ENCODE peak calls at places on chromosomes 16 and 17, in nine cellular contexts. One of them, this sample, is unnamed.

GRCh38 chr17:38395090-38395489 is 33.2 kb upstream of the ARHGAP23 start:
- DNase-seq in COR-L47: no peak
- DNase-seq in non-pigmented ciliary epithelial cell: no peak
- DNase-seq in DMS 273 treated with DMSO at 0.1 percent for 48 hours: no peak
- DNase-seq in epithelial cell of esophagus: no peak
- DNase-seq in AG09309: no peak
- DNase-seq in activated CD4-positive, alpha-beta T cell treated with anti-CD3 and anti-CD28 coated beads for 36 hours: no peak
- DNase-seq in NCI-H1436: no peak
- DNase-seq in RPMI8226: no peak
- DNase-seq in this sample: no peak

GRCh38 chr16:56673916-56674315 is 4.3 kb downstream of the MT1H start:
- DNase-seq in COR-L47: no peak
- DNase-seq in non-pigmented ciliary epithelial cell: no peak
- DNase-seq in DMS 273 treated with DMSO at 0.1 percent for 48 hours: no peak
- DNase-seq in epithelial cell of esophagus: peak
- DNase-seq in AG09309: no peak
- DNase-seq in activated CD4-positive, alpha-beta T cell treated with anti-CD3 and anti-CD28 coated beads for 36 hours: peak
- DNase-seq in NCI-H1436: no peak
- DNase-seq in RPMI8226: peak
- DNase-seq in this sample: no peak

GRCh38 chr17:28320215-28321061 is 1.4 kb downstream of the TMEM97 start:
- DNase-seq in COR-L47: no peak
- DNase-seq in non-pigmented ciliary epithelial cell: no peak
- DNase-seq in DMS 273 treated with DMSO at 0.1 percent for 48 hours: no peak
- DNase-seq in epithelial cell of esophagus: no peak
- DNase-seq in AG09309: no peak
- DNase-seq in activated CD4-positive, alpha-beta T cell treated with anti-CD3 and anti-CD28 coated beads for 36 hours: no peak
- DNase-seq in NCI-H1436: no peak
- DNase-seq in RPMI8226: no peak
- DNase-seq in this sample: no peak

GRCh38 chr16:54430491-54431030 is 144.0 kb upstream of the IRX3 start:
- DNase-seq in COR-L47: no peak
- DNase-seq in non-pigmented ciliary epithelial cell: peak
- DNase-seq in DMS 273 treated with DMSO at 0.1 percent for 48 hours: no peak
- DNase-seq in epithelial cell of esophagus: no peak
- DNase-seq in AG09309: peak
- DNase-seq in activated CD4-positive, alpha-beta T cell treated with anti-CD3 and anti-CD28 coated beads for 36 hours: no peak
- DNase-seq in NCI-H1436: no peak
- DNase-seq in RPMI8226: no peak
- DNase-seq in this sample: no peak

GRCh38 chr17:9386401-9386800 is 189.2 kb downstream of the STX8 start:
- DNase-seq in COR-L47: no peak
- DNase-seq in non-pigmented ciliary epithelial cell: no peak
- DNase-seq in DMS 273 treated with DMSO at 0.1 percent for 48 hours: no peak
- DNase-seq in epithelial cell of esophagus: peak
- DNase-seq in AG09309: no peak
- DNase-seq in activated CD4-positive, alpha-beta T cell treated with anti-CD3 and anti-CD28 coated beads for 36 hours: no peak
- DNase-seq in NCI-H1436: no peak
- DNase-seq in RPMI8226: no peak
- DNase-seq in this sample: no peak

GRCh38 chr16:57186630-57187507 is 740 bp downstream of the RSPRY1 start:
- DNase-seq in COR-L47: no peak
- DNase-seq in non-pigmented ciliary epithelial cell: no peak
- DNase-seq in DMS 273 treated with DMSO at 0.1 percent for 48 hours: peak
- DNase-seq in epithelial cell of esophagus: peak
- DNase-seq in AG09309: no peak
- DNase-seq in activated CD4-positive, alpha-beta T cell treated with anti-CD3 and anti-CD28 coated beads for 36 hours: peak
- DNase-seq in NCI-H1436: no peak
- DNase-seq in RPMI8226: peak
- DNase-seq in this sample: no peak

GRCh38 chr17:59756236-59756818 is 48.9 kb downstream of the VMP1 start:
- DNase-seq in COR-L47: no peak
- DNase-seq in non-pigmented ciliary epithelial cell: peak
- DNase-seq in DMS 273 treated with DMSO at 0.1 percent for 48 hours: no peak
- DNase-seq in epithelial cell of esophagus: peak
- DNase-seq in AG09309: peak
- DNase-seq in activated CD4-positive, alpha-beta T cell treated with anti-CD3 and anti-CD28 coated beads for 36 hours: no peak
- DNase-seq in NCI-H1436: no peak
- DNase-seq in RPMI8226: no peak
- DNase-seq in this sample: no peak

GRCh38 chr16:13453325-13453724 is 466.6 kb upstream of the ERCC4 start:
- DNase-seq in COR-L47: no peak
- DNase-seq in non-pigmented ciliary epithelial cell: no peak
- DNase-seq in DMS 273 treated with DMSO at 0.1 percent for 48 hours: peak
- DNase-seq in epithelial cell of esophagus: peak
- DNase-seq in AG09309: no peak
- DNase-seq in activated CD4-positive, alpha-beta T cell treated with anti-CD3 and anti-CD28 coated beads for 36 hours: no peak
- DNase-seq in NCI-H1436: no peak
- DNase-seq in RPMI8226: peak
- DNase-seq in this sample: peak

GRCh38 chr17:56320443-56320842 is 167.2 kb downstream of the ANKFN1 start:
- DNase-seq in COR-L47: no peak
- DNase-seq in non-pigmented ciliary epithelial cell: no peak
- DNase-seq in DMS 273 treated with DMSO at 0.1 percent for 48 hours: no peak
- DNase-seq in epithelial cell of esophagus: no peak
- DNase-seq in AG09309: no peak
- DNase-seq in activated CD4-positive, alpha-beta T cell treated with anti-CD3 and anti-CD28 coated beads for 36 hours: no peak
- DNase-seq in NCI-H1436: no peak
- DNase-seq in RPMI8226: no peak
- DNase-seq in this sample: no peak

GRCh38 chr17:16975744-16976625 is 4.1 kb upstream of the TNFRSF13B start:
- DNase-seq in COR-L47: no peak
- DNase-seq in non-pigmented ciliary epithelial cell: no peak
- DNase-seq in DMS 273 treated with DMSO at 0.1 percent for 48 hours: no peak
- DNase-seq in epithelial cell of esophagus: no peak
- DNase-seq in AG09309: no peak
- DNase-seq in activated CD4-positive, alpha-beta T cell treated with anti-CD3 and anti-CD28 coated beads for 36 hours: no peak
- DNase-seq in NCI-H1436: no peak
- DNase-seq in RPMI8226: peak
- DNase-seq in this sample: no peak

GRCh38 chr16:86874141-86874540 is 295.8 kb downstream of the FOXL1 start:
- DNase-seq in COR-L47: no peak
- DNase-seq in non-pigmented ciliary epithelial cell: no peak
- DNase-seq in DMS 273 treated with DMSO at 0.1 percent for 48 hours: no peak
- DNase-seq in epithelial cell of esophagus: peak
- DNase-seq in AG09309: no peak
- DNase-seq in activated CD4-positive, alpha-beta T cell treated with anti-CD3 and anti-CD28 coated beads for 36 hours: peak
- DNase-seq in NCI-H1436: no peak
- DNase-seq in RPMI8226: peak
- DNase-seq in this sample: no peak

GRCh38 chr17:28643979-28644781 is 778 bp downstream of the BLTP2 start:
- DNase-seq in COR-L47: peak
- DNase-seq in non-pigmented ciliary epithelial cell: no peak
- DNase-seq in DMS 273 treated with DMSO at 0.1 percent for 48 hours: no peak
- DNase-seq in epithelial cell of esophagus: peak
- DNase-seq in AG09309: no peak
- DNase-seq in activated CD4-positive, alpha-beta T cell treated with anti-CD3 and anti-CD28 coated beads for 36 hours: peak
- DNase-seq in NCI-H1436: peak
- DNase-seq in RPMI8226: peak
- DNase-seq in this sample: peak

GRCh38 chr17:31654936-31655335 is 204.1 kb downstream of the COPRS start:
- DNase-seq in COR-L47: no peak
- DNase-seq in non-pigmented ciliary epithelial cell: no peak
- DNase-seq in DMS 273 treated with DMSO at 0.1 percent for 48 hours: no peak
- DNase-seq in epithelial cell of esophagus: peak
- DNase-seq in AG09309: no peak
- DNase-seq in activated CD4-positive, alpha-beta T cell treated with anti-CD3 and anti-CD28 coated beads for 36 hours: peak
- DNase-seq in NCI-H1436: no peak
- DNase-seq in RPMI8226: peak
- DNase-seq in this sample: no peak

GRCh38 chr16:75614247-75614897 is 8.7 kb downstream of the ADAT1 start:
- DNase-seq in COR-L47: no peak
- DNase-seq in non-pigmented ciliary epithelial cell: no peak
- DNase-seq in DMS 273 treated with DMSO at 0.1 percent for 48 hours: no peak
- DNase-seq in epithelial cell of esophagus: peak
- DNase-seq in AG09309: no peak
- DNase-seq in activated CD4-positive, alpha-beta T cell treated with anti-CD3 and anti-CD28 coated beads for 36 hours: no peak
- DNase-seq in NCI-H1436: no peak
- DNase-seq in RPMI8226: no peak
- DNase-seq in this sample: no peak

GRCh38 chr17:46732754-46733398 is 85.6 kb downstream of the WNT3 start:
- DNase-seq in COR-L47: no peak
- DNase-seq in non-pigmented ciliary epithelial cell: no peak
- DNase-seq in DMS 273 treated with DMSO at 0.1 percent for 48 hours: no peak
- DNase-seq in epithelial cell of esophagus: no peak
- DNase-seq in AG09309: no peak
- DNase-seq in activated CD4-positive, alpha-beta T cell treated with anti-CD3 and anti-CD28 coated beads for 36 hours: no peak
- DNase-seq in NCI-H1436: no peak
- DNase-seq in RPMI8226: no peak
- DNase-seq in this sample: no peak

GRCh38 chr16:2121853-2122252 is 13.8 kb downstream of the PKD1 start:
- DNase-seq in COR-L47: no peak
- DNase-seq in non-pigmented ciliary epithelial cell: no peak
- DNase-seq in DMS 273 treated with DMSO at 0.1 percent for 48 hours: no peak
- DNase-seq in epithelial cell of esophagus: no peak
- DNase-seq in AG09309: no peak
- DNase-seq in activated CD4-positive, alpha-beta T cell treated with anti-CD3 and anti-CD28 coated beads for 36 hours: no peak
- DNase-seq in NCI-H1436: no peak
- DNase-seq in RPMI8226: no peak
- DNase-seq in this sample: peak

GRCh38 chr17:10171581-10171981 is 26.8 kb downstream of the GAS7 start:
- DNase-seq in COR-L47: no peak
- DNase-seq in non-pigmented ciliary epithelial cell: no peak
- DNase-seq in DMS 273 treated with DMSO at 0.1 percent for 48 hours: no peak
- DNase-seq in epithelial cell of esophagus: no peak
- DNase-seq in AG09309: no peak
- DNase-seq in activated CD4-positive, alpha-beta T cell treated with anti-CD3 and anti-CD28 coated beads for 36 hours: no peak
- DNase-seq in NCI-H1436: no peak
- DNase-seq in RPMI8226: no peak
- DNase-seq in this sample: no peak